ENCODE peak calls at places on chromosome 12, in seven cellular contexts. O, B, W, E, Q, Z and J are unnamed samples.

GRCh38 chr12:33438890-33439586 is 581 bp downstream of the SYT10 start:
- DNase-seq in O (no peak), B (no peak), E (no peak), Q (no peak), W (no peak), Z (no peak), J (no peak)

GRCh38 chr12:78891646-78892353 is 27.2 kb downstream of the SYT1 start:
- DNase-seq in W (no peak), B (no peak), Z (no peak), E (no peak), Q (no peak), O (no peak), J (no peak)

GRCh38 chr12:53516758-53517455 is 9.6 kb upstream of the NPFF start:
- DNase-seq in O (no peak), W (no peak), B (no peak), E (no peak), Q (no peak), Z (peak; percentile 70), J (no peak)

GRCh38 chr12:6819069-6820030 is 2.3 kb upstream of the GPR162 start:
- DNase-seq in Q (no peak), B (no peak), W (no peak), E (no peak), Z (no peak), O (no peak), J (no peak)

GRCh38 chr12:107765316-107765715 is 4.4 kb upstream of the PRDM4 start:
- DNase-seq in Z (no peak), O (no peak), B (no peak), E (no peak), W (no peak), Q (no peak), J (no peak)

GRCh38 chr12:117498256-117498655 is 136.8 kb upstream of the NOS1 start:
- DNase-seq in E (no peak), Q (peak; percentile 12), B (no peak), Z (no peak), O (no peak), W (no peak), J (no peak)

GRCh38 chr12:132576701-132577100 is 33.7 kb downstream of the LRCOL1 start:
- DNase-seq in Z (no peak), W (no peak), O (no peak), B (no peak), E (no peak), Q (no peak), J (no peak)

GRCh38 chr12:12474931-12475485 is 87.7 kb downstream of the DUSP16 start:
- DNase-seq in B (no peak), Q (no peak), W (no peak), O (peak; percentile 61), Z (no peak), E (no peak), J (no peak)

GRCh38 chr12:111276189-111276588 is 92.7 kb downstream of the PHETA1 start:
- DNase-seq in E (no peak), Z (no peak), Q (no peak), W (no peak), B (no peak), O (no peak), J (no peak)

GRCh38 chr12:4152145-4152795 is 121.3 kb upstream of the CCND2 start:
- DNase-seq in Z (no peak), E (no peak), B (no peak), W (no peak), Q (no peak), O (no peak), J (no peak)

GRCh38 chr12:68495666-68496065 is 115.0 kb upstream of the RAP1B start:
- DNase-seq in B (no peak), W (no peak), E (peak; percentile 80), O (no peak), Z (no peak), Q (no peak), J (no peak)

GRCh38 chr12:93429448-93429847 is 12.3 kb downstream of the UBE2N start:
- DNase-seq in Q (no peak), B (no peak), W (no peak), O (no peak), Z (no peak), E (no peak), J (no peak)

GRCh38 chr12:87253157-87253556 is 776.0 kb downstream of the C12orf50 start:
- DNase-seq in E (no peak), Z (no peak), W (no peak), O (no peak), Q (peak; percentile 8), B (no peak), J (no peak)

GRCh38 chr12:2064078-2064507 is 11.3 kb downstream of the CACNA1C start:
- DNase-seq in E (peak; percentile 84), W (no peak), Z (no peak), B (no peak), Q (no peak), O (no peak), J (no peak)

GRCh38 chr12:52713960-52714886 is 10.9 kb upstream of the KRT77 start:
- DNase-seq in W (no peak), B (no peak), Q (no peak), O (peak; percentile 40), E (no peak), Z (no peak), J (no peak)

GRCh38 chr12:25463005-25463404 is 90.1 kb downstream of the LMNTD1 start:
- DNase-seq in W (no peak), E (no peak), Q (no peak), O (no peak), B (no peak), Z (no peak), J (no peak)

GRCh38 chr12:46371718-46372130 is 849 bp downstream of the SLC38A2 start:
- DNase-seq in Q (peak; percentile 83), O (peak; percentile 71), Z (peak; percentile 95), B (no peak), W (no peak), E (no peak), J (no peak)

DNA sequence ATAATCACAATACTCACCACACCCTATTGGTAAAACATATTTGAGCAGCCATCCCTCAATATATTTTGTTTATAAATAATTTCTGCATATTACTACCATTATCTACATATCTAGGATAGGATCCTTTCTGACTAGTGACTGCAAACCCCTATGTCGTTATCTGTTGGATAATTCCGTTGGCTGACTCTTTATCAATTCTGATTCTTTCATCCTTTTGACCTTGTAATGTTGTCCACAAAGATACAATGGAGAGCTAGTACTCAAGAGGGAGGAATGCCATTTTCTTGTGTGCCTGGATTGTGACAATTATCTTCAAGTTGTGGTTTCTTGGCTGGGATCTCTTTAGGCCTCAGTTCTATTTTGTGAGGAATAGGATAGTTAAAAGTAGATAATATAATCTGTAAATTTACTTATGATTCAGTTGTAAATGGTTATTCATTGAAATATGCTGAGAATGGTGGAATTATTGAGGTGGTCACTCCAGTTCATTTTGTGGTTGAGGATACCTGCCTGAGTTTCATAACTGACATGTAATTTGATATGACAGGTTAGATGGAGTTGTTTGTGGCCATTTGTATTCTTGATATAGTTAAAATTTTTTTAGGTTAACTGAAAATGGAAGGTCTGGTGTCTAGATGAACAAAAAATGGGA is 10.1 kb downstream of the CHST11 start:
- DNase-seq in W (no peak), B (no peak), Q (no peak), E (no peak), Z (no peak), O (no peak), J (no peak)
- H3K4me3 ChIP-seq in W (no peak overlapping the region), B (no peak overlapping the region), Q (no peak overlapping the region), E (no peak overlapping the region), Z (no peak overlapping the region), O (no peak overlapping the region), J (no peak overlapping the region)

DNA sequence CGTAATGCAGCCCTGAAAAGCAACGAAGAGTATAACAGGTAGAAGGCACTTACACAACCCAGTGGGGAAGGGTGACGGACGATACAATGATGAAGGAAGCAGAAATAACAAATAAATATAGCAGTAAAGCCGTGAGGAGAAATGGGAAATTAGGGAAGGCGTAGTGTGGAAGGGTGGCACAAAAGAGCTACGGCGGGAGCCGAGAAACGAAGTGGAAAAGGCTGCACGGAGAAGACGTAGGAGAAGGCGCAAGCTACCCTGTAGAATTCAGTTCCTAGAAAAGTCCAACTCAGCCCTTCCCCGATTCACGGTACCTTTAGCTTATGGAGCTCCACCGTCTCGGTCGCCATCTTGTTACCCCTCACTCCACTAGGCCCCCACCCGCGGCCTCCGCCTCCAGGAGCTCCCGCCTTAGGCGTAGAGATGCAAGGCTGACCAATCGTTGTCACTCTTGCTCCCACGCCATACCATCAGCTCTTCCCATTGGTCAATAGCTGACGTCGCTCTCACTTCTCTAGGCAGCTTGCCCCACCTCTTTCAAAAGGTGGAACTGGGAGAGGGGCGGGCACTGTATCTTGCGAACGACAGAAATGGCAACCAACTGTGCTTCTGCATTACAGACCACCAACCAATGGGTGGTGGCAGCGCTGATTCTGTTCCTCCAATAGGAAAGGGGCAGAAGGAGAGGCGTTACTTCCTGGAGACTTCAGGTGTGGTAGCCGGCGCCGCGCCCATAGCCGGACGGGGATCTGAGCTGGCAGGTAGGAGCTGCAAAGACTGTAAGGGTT is at the start of the genes ORMDL2 and SARNP:
- DNase-seq in B (peak; percentile 97), Z (peak; percentile 99), O (peak; percentile 99), W (peak; percentile 99), E (peak; percentile 99), Q (peak; percentile 100), J (peak; percentile 99)
- TF ChIP-seq CTCF in B (no peak), Z (no peak), O (no peak), W (no peak), E (no peak), Q (no peak), J (no peak)

GRCh38 chr12:92143280-92143679 is 2.4 kb downstream of the BTG1 start:
- DNase-seq in E (no peak), W (no peak), Q (no peak), B (no peak), O (no peak), Z (no peak), J (no peak)

GRCh38 chr12:92141585-92142244 is 3.9 kb downstream of the BTG1 start:
- DNase-seq in Q (no peak), Z (no peak), B (no peak), E (no peak), O (peak; percentile 44), W (no peak), J (no peak)

GRCh38 chr12:92144045-92144630 is 1.5 kb downstream of the BTG1 start:
- DNase-seq in Z (peak; percentile 91), Q (peak; percentile 88), E (peak; percentile 95), W (peak; percentile 73), O (peak; percentile 72), B (peak; percentile 53), J (peak; percentile 89)

GRCh38 chr12:92140919-92141536 is 4.6 kb downstream of the BTG1 start:
- DNase-seq in W (no peak), Z (no peak), B (no peak), Q (no peak), O (no peak), E (no peak), J (no peak)

GRCh38 chr12:92142251-92142896 is 3.3 kb downstream of the BTG1 start:
- DNase-seq in Z (no peak), E (no peak), O (no peak), W (no peak), B (no peak), Q (no peak), J (no peak)
- H3K4me3 ChIP-seq in Z (peak overlapping the region; percentile 100), E (peak overlapping the region; percentile 92), O (peak overlapping the region; percentile 66), W (peak overlapping the region; percentile 99), B (peak overlapping the region; percentile 100), Q (peak overlapping the region; percentile 70), J (peak overlapping the region; percentile 95)

DNA sequence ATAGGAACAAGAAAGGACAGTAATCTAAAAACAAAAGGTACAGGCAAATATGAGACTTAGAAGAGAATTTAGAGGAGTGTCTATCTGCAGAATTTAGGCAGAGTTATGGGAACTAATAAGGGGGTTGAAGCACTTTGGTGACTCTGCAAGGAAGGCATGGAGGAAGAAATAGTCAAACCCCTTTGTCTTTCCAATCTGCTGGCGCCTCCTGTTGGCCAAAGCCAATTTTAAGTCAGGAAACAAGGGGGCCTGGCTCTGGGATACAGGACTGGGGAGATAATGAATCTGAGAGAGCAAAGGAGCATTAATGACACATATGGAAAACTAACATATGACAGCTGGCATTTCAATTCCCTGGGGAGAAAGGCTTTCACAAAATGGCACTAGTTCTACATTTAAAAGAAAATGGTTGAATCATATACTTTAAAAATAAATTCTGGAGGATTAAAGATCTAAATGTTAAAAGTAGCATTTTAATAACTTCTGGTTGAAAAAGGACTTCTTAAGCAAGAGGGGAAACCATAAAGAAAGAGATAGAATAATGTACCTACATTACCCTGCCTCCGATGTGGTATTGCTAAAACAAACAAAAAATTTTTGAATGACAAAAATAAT is 48.5 kb upstream of the CSRP2 start:
- DNase-seq in B (no peak), E (no peak), W (no peak), Z (no peak), O (no peak), Q (no peak), J (no peak)
- TF ChIP-seq CTCF in B (no peak), E (peak; percentile 47), W (peak; percentile 53), Z (no peak), O (no peak), Q (peak; percentile 20), J (peak; percentile 57)